ENCODE peak calls at places on chromosomes 3 and 15, in four cellular contexts. C is IMR-90, V is Karpas-422, H is fibroblast of lung. O is an unnamed sample.

GRCh38 chr15:68921926-68922325 is 8.4 kb upstream of the SPESP1 start:
- DNase-seq in C (no peak), H (no peak), V (no peak), O (no peak)

GRCh38 chr15:62649793-62650420 is 392.6 kb upstream of the TPM1 start:
- DNase-seq in H (peak), V (no peak), C (peak), O (peak)

GRCh38 chr3:17136251-17136721 is 251.5 kb downstream of the PLCL2 start:
- DNase-seq in C (no peak), H (no peak), V (no peak), O (no peak)

GRCh38 chr3:42589382-42590109 is 1.1 kb upstream of the SS18L2 start:
- DNase-seq in V (no peak), C (no peak), H (no peak), O (no peak)

GRCh38 chr3:147410518-147411234 is 1.5 kb downstream of the ZIC1 start:
- DNase-seq in C (peak), V (no peak), H (no peak), O (peak)

GRCh38 chr3:35537265-35537664 is 102.1 kb upstream of the ARPP21 start:
- DNase-seq in H (peak), V (no peak), C (no peak), O (no peak)

GRCh38 chr3:13016083-13016725 is 57.0 kb downstream of the IQSEC1 start:
- DNase-seq in V (peak), H (no peak), C (no peak), O (no peak)

GRCh38 chr3:43055393-43055792 is 50.5 kb downstream of the POMGNT2 start:
- DNase-seq in V (no peak), H (no peak), C (no peak), O (no peak)

GRCh38 chr15:71195242-71195641 is 80.0 kb downstream of the THSD4 start:
- DNase-seq in C (no peak), H (no peak), V (no peak), O (no peak)

GRCh38 chr3:160200328-160200727 is 24.9 kb upstream of the C3orf80 start:
- DNase-seq in H (no peak), C (no peak), V (no peak), O (peak)

GRCh38 chr3:126621627-126622345 is 33.1 kb downstream of the TXNRD3 start:
- DNase-seq in H (peak), C (peak), V (no peak), O (peak)

GRCh38 chr3:54123538-54124196 is 1.3 kb downstream of the CACNA2D3 start:
- DNase-seq in C (no peak), H (no peak), V (no peak), O (peak)

GRCh38 chr15:80250614-80251504 is 1.2 kb downstream of the CTXND1 start:
- DNase-seq in H (no peak), C (no peak), V (no peak), O (no peak)

GRCh38 chr15:65952425-65953053 is 83.2 kb downstream of the RAB11A start:
- DNase-seq in V (peak), C (peak), H (peak), O (peak)

GRCh38 chr3:185778821-185779220 is 46.0 kb downstream of the IGF2BP2 start:
- DNase-seq in C (no peak), V (no peak), H (no peak), O (no peak)

GRCh38 chr15:36658321-36658720 is 78.9 kb downstream of the CDIN1 start:
- DNase-seq in V (no peak), H (peak), C (peak), O (no peak)

GRCh38 chr3:72629191-72629611 is 219.0 kb downstream of the SHQ1 start:
- DNase-seq in H (no peak), C (no peak), V (peak), O (no peak)
- H3K4me2 ChIP-seq in H (no peak), C (no peak), V (no peak), O (no peak)

GRCh38 chr3:64138046-64138445 is 87.2 kb downstream of the PRICKLE2 start:
- DNase-seq in C (no peak), H (no peak), V (no peak), O (peak)

GRCh38 chr3:64138656-64139375 is 86.5 kb downstream of the PRICKLE2 start:
- DNase-seq in V (no peak), C (no peak), H (no peak), O (no peak)

GRCh38 chr3:64141476-64141875 is 83.8 kb downstream of the PRICKLE2 start:
- DNase-seq in V (no peak), C (peak), H (peak), O (peak)

GRCh38 chr3:64143399-64144130 is 81.7 kb downstream of the PRICKLE2 start:
- DNase-seq in C (peak), H (peak), V (no peak), O (peak)

DNA sequence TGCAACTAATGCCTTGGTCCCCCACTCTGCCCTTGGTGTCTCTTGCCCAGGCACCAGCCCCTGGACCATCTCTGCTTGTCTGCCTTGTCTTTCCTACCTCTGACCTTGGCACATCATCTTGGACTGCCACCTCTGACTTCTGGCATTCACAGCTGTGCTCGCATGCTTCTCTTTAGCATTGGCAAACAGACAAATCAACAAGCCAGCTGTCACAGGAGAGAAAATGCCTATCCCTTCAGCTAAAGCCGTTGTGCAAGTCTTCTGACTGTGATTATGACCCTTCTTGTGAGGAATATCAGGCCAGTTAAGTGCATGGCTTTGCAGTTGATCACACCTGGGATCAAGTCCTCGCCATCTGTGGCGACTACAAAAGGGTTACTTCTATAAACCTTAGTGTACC is 84.6 kb downstream of the PRICKLE2 start:
- DNase-seq in H (peak), C (no peak), V (no peak), O (no peak)
- H3K27ac ChIP-seq in H (no peak), C (no peak), V (no peak), O (no peak)

DNA sequence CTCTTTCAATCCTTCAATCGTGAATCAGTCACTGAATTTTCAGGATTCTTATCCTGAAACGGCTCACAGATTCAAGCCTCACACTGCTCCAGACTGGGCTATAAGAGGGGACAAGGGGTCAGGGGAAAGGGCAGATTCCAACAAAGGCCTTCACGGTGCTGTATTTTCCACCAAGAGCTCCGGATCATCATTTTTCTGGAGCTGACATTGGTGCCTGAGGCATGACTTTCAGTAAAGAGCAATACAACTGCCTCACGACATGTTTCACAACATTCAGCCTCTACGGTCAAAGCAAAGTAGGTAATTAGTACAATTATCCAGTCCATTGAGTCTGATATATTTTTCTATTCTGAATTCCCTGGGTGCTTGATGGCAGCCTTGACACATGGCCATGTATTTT is 185.0 kb upstream of the PRICKLE2 start:
- DNase-seq in V (no peak), C (no peak), H (no peak), O (no peak)
- H3K4me3 ChIP-seq in V (no peak), C (no peak), H (no peak), O (no peak)

GRCh38 chr15:41933771-41934170 is 38.6 kb downstream of the EHD4 start:
- DNase-seq in V (no peak), C (peak), H (no peak), O (no peak)

GRCh38 chr15:41935566-41936020 is 36.8 kb downstream of the EHD4 start:
- DNase-seq in H (no peak), C (no peak), V (peak), O (no peak)

GRCh38 chr15:41936155-41936554 is 36.2 kb downstream of the EHD4 start:
- DNase-seq in V (no peak), H (no peak), C (no peak), O (no peak)

GRCh38 chr15:41932939-41933725 is 39.2 kb downstream of the EHD4 start:
- DNase-seq in V (no peak), C (no peak), H (no peak), O (no peak)

GRCh38 chr15:41934843-41935242 is 37.5 kb downstream of the EHD4 start:
- DNase-seq in V (peak), H (no peak), C (no peak), O (no peak)
- H3K4me2 ChIP-seq in V (peak), H (no peak), C (no peak), O (peak)

GRCh38 chr3:68880632-68881031 is 51.7 kb downstream of the TAFA4 start:
- DNase-seq in H (no peak), C (no peak), V (no peak), O (no peak)
- H3K27ac ChIP-seq in H (no peak), C (no peak), V (no peak), O (no peak)

GRCh38 chr3:100402150-100402706 is 889 bp downstream of the LNP1 start:
- DNase-seq in C (peak), H (peak), V (peak), O (peak)
- H3K4me3 ChIP-seq in C (peak), H (peak), V (peak), O (peak)

GRCh38 chr15:77527164-77527778 is 105.4 kb downstream of the LINGO1 start:
- DNase-seq in H (peak), C (peak), V (no peak), O (no peak)
- H3K4me2 ChIP-seq in H (peak), C (peak), V (no peak), O (peak)

GRCh38 chr3:49349617-49350114 is 8.5 kb downstream of the GPX1 start:
- DNase-seq in C (no peak), H (no peak), V (no peak), O (no peak)

GRCh38 chr3:49357466-49358216 is 512 bp downstream of the GPX1 start:
- DNase-seq in H (peak), V (peak), C (peak), O (peak)

GRCh38 chr3:49353022-49353421 is 5.1 kb downstream of the GPX1 start:
- DNase-seq in C (no peak), V (no peak), H (no peak), O (no peak)

GRCh38 chr3:49351521-49352011 is 6.6 kb downstream of the GPX1 start:
- DNase-seq in C (peak), H (peak), V (peak), O (peak)

GRCh38 chr3:49352286-49352685 is 5.9 kb downstream of the GPX1 start:
- DNase-seq in H (no peak), V (no peak), C (no peak), O (no peak)
- H3K27ac ChIP-seq in H (peak), V (no peak), C (peak), O (peak)

GRCh38 chr15:100115711-100116090 is 226.1 kb downstream of the ADAMTS17 start:
- DNase-seq in V (no peak), H (peak), C (peak), O (peak)

GRCh38 chr15:100120111-100120510 is 221.7 kb downstream of the ADAMTS17 start:
- DNase-seq in V (no peak), C (no peak), H (no peak), O (no peak)

GRCh38 chr15:100121285-100121684 is 220.5 kb downstream of the ADAMTS17 start:
- DNase-seq in H (no peak), C (no peak), V (no peak), O (no peak)

GRCh38 chr15:100116416-100117190 is 225.2 kb downstream of the ADAMTS17 start:
- DNase-seq in H (peak), V (no peak), C (no peak), O (no peak)

DNA sequence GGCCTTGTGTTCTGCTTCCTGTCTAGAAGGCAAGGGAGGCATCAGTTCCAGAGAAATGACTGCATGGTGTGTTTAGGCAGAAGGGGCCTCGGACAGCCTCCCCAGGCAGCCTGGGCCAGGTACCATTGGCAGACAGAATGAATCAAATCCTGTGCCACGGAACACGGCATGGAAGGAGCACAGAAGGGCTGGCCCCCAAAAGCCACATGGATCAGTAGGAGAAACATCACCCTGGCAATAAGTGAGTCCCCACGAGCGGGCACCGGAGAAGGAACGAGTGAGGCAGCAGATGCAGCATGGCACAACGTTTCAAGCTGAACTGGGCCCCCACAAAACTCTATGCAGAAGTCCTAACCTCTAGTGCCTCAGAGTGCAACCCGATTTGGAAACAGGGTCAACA is 223.2 kb downstream of the ADAMTS17 start:
- DNase-seq in C (no peak), V (no peak), H (no peak), O (no peak)
- H3K4me3 ChIP-seq in C (no peak), V (no peak), H (no peak), O (no peak)